ENCODE peak calls at places on chromosomes 12 and 14, in eight cellular contexts. One of them, this sample, is unnamed.

GRCh38 chr14:71142375-71143038 is 235.2 kb downstream of the PCNX1 start:
- DNase-seq in activated gamma-delta T cell treated with Interleukin-2 at 50 U/mL for 16 hours: no peak
- DNase-seq in Panc1: no peak
- DNase-seq in Right ventricle myocardium inferior: no peak
- DNase-seq in cardiac fibroblast: peak
- DNase-seq in NCI-H1694 treated with DMSO at 0.1 percent for 48 hours: no peak
- DNase-seq in GM20000: peak
- DNase-seq in activated T-cell treated with anti-CD3 and anti-CD28 coated beads, Interleukin-2, amount 50 U/mL, for 48 hours: peak
- DNase-seq in this sample: peak

GRCh38 chr12:108332791-108333382 is 6.2 kb downstream of the CMKLR1 start:
- DNase-seq in Panc1: no peak
- DNase-seq in activated gamma-delta T cell treated with Interleukin-2 at 50 U/mL for 16 hours: no peak
- DNase-seq in activated T-cell treated with anti-CD3 and anti-CD28 coated beads, Interleukin-2, amount 50 U/mL, for 48 hours: no peak
- DNase-seq in NCI-H1694 treated with DMSO at 0.1 percent for 48 hours: no peak
- DNase-seq in GM20000: no peak
- DNase-seq in cardiac fibroblast: no peak
- DNase-seq in Right ventricle myocardium inferior: peak
- DNase-seq in this sample: no peak

GRCh38 chr12:126547905-126548304 is 1482.7 kb downstream of the AACS start:
- DNase-seq in Right ventricle myocardium inferior: no peak
- DNase-seq in GM20000: no peak
- DNase-seq in activated T-cell treated with anti-CD3 and anti-CD28 coated beads, Interleukin-2, amount 50 U/mL, for 48 hours: no peak
- DNase-seq in Panc1: no peak
- DNase-seq in NCI-H1694 treated with DMSO at 0.1 percent for 48 hours: no peak
- DNase-seq in activated gamma-delta T cell treated with Interleukin-2 at 50 U/mL for 16 hours: no peak
- DNase-seq in cardiac fibroblast: no peak
- DNase-seq in this sample: no peak

GRCh38 chr12:53659011-53659551 is 16.8 kb downstream of the ATP5MC2 start:
- DNase-seq in NCI-H1694 treated with DMSO at 0.1 percent for 48 hours: no peak
- DNase-seq in Panc1: peak
- DNase-seq in GM20000: no peak
- DNase-seq in Right ventricle myocardium inferior: no peak
- DNase-seq in activated gamma-delta T cell treated with Interleukin-2 at 50 U/mL for 16 hours: no peak
- DNase-seq in cardiac fibroblast: peak
- DNase-seq in activated T-cell treated with anti-CD3 and anti-CD28 coated beads, Interleukin-2, amount 50 U/mL, for 48 hours: no peak
- DNase-seq in this sample: peak

GRCh38 chr14:23359167-23359626 is 5.8 kb downstream of the EFS start:
- DNase-seq in Right ventricle myocardium inferior: peak
- DNase-seq in Panc1: no peak
- DNase-seq in activated gamma-delta T cell treated with Interleukin-2 at 50 U/mL for 16 hours: no peak
- DNase-seq in NCI-H1694 treated with DMSO at 0.1 percent for 48 hours: no peak
- DNase-seq in cardiac fibroblast: no peak
- DNase-seq in GM20000: no peak
- DNase-seq in activated T-cell treated with anti-CD3 and anti-CD28 coated beads, Interleukin-2, amount 50 U/mL, for 48 hours: no peak
- DNase-seq in this sample: no peak

GRCh38 chr12:55955800-55956508 is 9.9 kb downstream of the PMEL start:
- DNase-seq in activated T-cell treated with anti-CD3 and anti-CD28 coated beads, Interleukin-2, amount 50 U/mL, for 48 hours: peak
- DNase-seq in GM20000: no peak
- DNase-seq in NCI-H1694 treated with DMSO at 0.1 percent for 48 hours: no peak
- DNase-seq in Panc1: no peak
- DNase-seq in activated gamma-delta T cell treated with Interleukin-2 at 50 U/mL for 16 hours: peak
- DNase-seq in cardiac fibroblast: peak
- DNase-seq in Right ventricle myocardium inferior: no peak
- DNase-seq in this sample: no peak

GRCh38 chr12:84601483-84601882 is 311.1 kb downstream of the SLC6A15 start:
- DNase-seq in Panc1: no peak
- DNase-seq in activated T-cell treated with anti-CD3 and anti-CD28 coated beads, Interleukin-2, amount 50 U/mL, for 48 hours: no peak
- DNase-seq in NCI-H1694 treated with DMSO at 0.1 percent for 48 hours: no peak
- DNase-seq in GM20000: no peak
- DNase-seq in Right ventricle myocardium inferior: no peak
- DNase-seq in cardiac fibroblast: no peak
- DNase-seq in activated gamma-delta T cell treated with Interleukin-2 at 50 U/mL for 16 hours: no peak
- DNase-seq in this sample: no peak

GRCh38 chr14:100891501-100892445 is 11.7 kb downstream of the RTL1 start:
- DNase-seq in Panc1: no peak
- DNase-seq in cardiac fibroblast: no peak
- DNase-seq in Right ventricle myocardium inferior: no peak
- DNase-seq in NCI-H1694 treated with DMSO at 0.1 percent for 48 hours: no peak
- DNase-seq in activated T-cell treated with anti-CD3 and anti-CD28 coated beads, Interleukin-2, amount 50 U/mL, for 48 hours: peak
- DNase-seq in GM20000: no peak
- DNase-seq in activated gamma-delta T cell treated with Interleukin-2 at 50 U/mL for 16 hours: no peak
- DNase-seq in this sample: no peak

GRCh38 chr12:51683763-51684357 is 92.8 kb downstream of the SCN8A start:
- DNase-seq in activated T-cell treated with anti-CD3 and anti-CD28 coated beads, Interleukin-2, amount 50 U/mL, for 48 hours: no peak
- DNase-seq in Panc1: no peak
- DNase-seq in activated gamma-delta T cell treated with Interleukin-2 at 50 U/mL for 16 hours: no peak
- DNase-seq in cardiac fibroblast: peak
- DNase-seq in NCI-H1694 treated with DMSO at 0.1 percent for 48 hours: no peak
- DNase-seq in GM20000: no peak
- DNase-seq in Right ventricle myocardium inferior: no peak
- DNase-seq in this sample: peak

GRCh38 chr12:111780166-111780565 is 13.4 kb downstream of the ALDH2 start:
- DNase-seq in Panc1: no peak
- DNase-seq in Right ventricle myocardium inferior: no peak
- DNase-seq in GM20000: no peak
- DNase-seq in NCI-H1694 treated with DMSO at 0.1 percent for 48 hours: no peak
- DNase-seq in activated T-cell treated with anti-CD3 and anti-CD28 coated beads, Interleukin-2, amount 50 U/mL, for 48 hours: no peak
- DNase-seq in cardiac fibroblast: no peak
- DNase-seq in activated gamma-delta T cell treated with Interleukin-2 at 50 U/mL for 16 hours: no peak
- DNase-seq in this sample: no peak

GRCh38 chr14:22487941-22488340 is 101.1 kb downstream of the DAD1 start:
- DNase-seq in cardiac fibroblast: no peak
- DNase-seq in activated gamma-delta T cell treated with Interleukin-2 at 50 U/mL for 16 hours: no peak
- DNase-seq in activated T-cell treated with anti-CD3 and anti-CD28 coated beads, Interleukin-2, amount 50 U/mL, for 48 hours: no peak
- DNase-seq in Panc1: no peak
- DNase-seq in GM20000: no peak
- DNase-seq in NCI-H1694 treated with DMSO at 0.1 percent for 48 hours: no peak
- DNase-seq in Right ventricle myocardium inferior: no peak
- DNase-seq in this sample: no peak

GRCh38 chr12:42281281-42281680 is 43.2 kb upstream of the YAF2 start:
- DNase-seq in Right ventricle myocardium inferior: no peak
- DNase-seq in GM20000: no peak
- DNase-seq in Panc1: no peak
- DNase-seq in activated T-cell treated with anti-CD3 and anti-CD28 coated beads, Interleukin-2, amount 50 U/mL, for 48 hours: no peak
- DNase-seq in activated gamma-delta T cell treated with Interleukin-2 at 50 U/mL for 16 hours: no peak
- DNase-seq in NCI-H1694 treated with DMSO at 0.1 percent for 48 hours: no peak
- DNase-seq in cardiac fibroblast: no peak
- DNase-seq in this sample: no peak

GRCh38 chr12:53234236-53234635 is 2.2 kb upstream of the RARG start:
- DNase-seq in NCI-H1694 treated with DMSO at 0.1 percent for 48 hours: peak
- DNase-seq in Right ventricle myocardium inferior: no peak
- DNase-seq in activated gamma-delta T cell treated with Interleukin-2 at 50 U/mL for 16 hours: no peak
- DNase-seq in cardiac fibroblast: no peak
- DNase-seq in GM20000: no peak
- DNase-seq in activated T-cell treated with anti-CD3 and anti-CD28 coated beads, Interleukin-2, amount 50 U/mL, for 48 hours: no peak
- DNase-seq in Panc1: no peak
- DNase-seq in this sample: no peak

GRCh38 chr14:103630364-103631108 is 1.5 kb downstream of the KLC1 start:
- DNase-seq in GM20000: no peak
- DNase-seq in Panc1: no peak
- DNase-seq in Right ventricle myocardium inferior: no peak
- DNase-seq in activated T-cell treated with anti-CD3 and anti-CD28 coated beads, Interleukin-2, amount 50 U/mL, for 48 hours: no peak
- DNase-seq in cardiac fibroblast: peak
- DNase-seq in NCI-H1694 treated with DMSO at 0.1 percent for 48 hours: no peak
- DNase-seq in activated gamma-delta T cell treated with Interleukin-2 at 50 U/mL for 16 hours: no peak
- DNase-seq in this sample: no peak

GRCh38 chr12:85310456-85311076 is 30.5 kb downstream of the ALX1 start:
- DNase-seq in activated T-cell treated with anti-CD3 and anti-CD28 coated beads, Interleukin-2, amount 50 U/mL, for 48 hours: no peak
- DNase-seq in activated gamma-delta T cell treated with Interleukin-2 at 50 U/mL for 16 hours: no peak
- DNase-seq in NCI-H1694 treated with DMSO at 0.1 percent for 48 hours: no peak
- DNase-seq in Right ventricle myocardium inferior: no peak
- DNase-seq in GM20000: no peak
- DNase-seq in Panc1: no peak
- DNase-seq in cardiac fibroblast: peak
- DNase-seq in this sample: no peak

GRCh38 chr14:99971087-99971928 is 93.9 kb upstream of the EVL start:
- DNase-seq in GM20000: peak
- DNase-seq in Panc1: no peak
- DNase-seq in activated T-cell treated with anti-CD3 and anti-CD28 coated beads, Interleukin-2, amount 50 U/mL, for 48 hours: peak
- DNase-seq in activated gamma-delta T cell treated with Interleukin-2 at 50 U/mL for 16 hours: peak
- DNase-seq in NCI-H1694 treated with DMSO at 0.1 percent for 48 hours: peak
- DNase-seq in cardiac fibroblast: peak
- DNase-seq in Right ventricle myocardium inferior: peak
- DNase-seq in this sample: peak

GRCh38 chr14:31270196-31270772 is 62.7 kb upstream of the HECTD1 start:
- DNase-seq in activated T-cell treated with anti-CD3 and anti-CD28 coated beads, Interleukin-2, amount 50 U/mL, for 48 hours: peak
- DNase-seq in GM20000: no peak
- DNase-seq in Right ventricle myocardium inferior: no peak
- DNase-seq in Panc1: no peak
- DNase-seq in activated gamma-delta T cell treated with Interleukin-2 at 50 U/mL for 16 hours: no peak
- DNase-seq in cardiac fibroblast: no peak
- DNase-seq in NCI-H1694 treated with DMSO at 0.1 percent for 48 hours: no peak
- DNase-seq in this sample: no peak

GRCh38 chr14:72652179-72652578 is 241.7 kb downstream of the DPF3 start:
- DNase-seq in Panc1: no peak
- DNase-seq in GM20000: no peak
- DNase-seq in activated gamma-delta T cell treated with Interleukin-2 at 50 U/mL for 16 hours: no peak
- DNase-seq in activated T-cell treated with anti-CD3 and anti-CD28 coated beads, Interleukin-2, amount 50 U/mL, for 48 hours: no peak
- DNase-seq in Right ventricle myocardium inferior: no peak
- DNase-seq in NCI-H1694 treated with DMSO at 0.1 percent for 48 hours: no peak
- DNase-seq in cardiac fibroblast: no peak
- DNase-seq in this sample: no peak

GRCh38 chr12:10618338-10618987 is 5.1 kb upstream of the MAGOHB start:
- DNase-seq in NCI-H1694 treated with DMSO at 0.1 percent for 48 hours: no peak
- DNase-seq in activated T-cell treated with anti-CD3 and anti-CD28 coated beads, Interleukin-2, amount 50 U/mL, for 48 hours: no peak
- DNase-seq in Panc1: peak
- DNase-seq in GM20000: no peak
- DNase-seq in cardiac fibroblast: peak
- DNase-seq in Right ventricle myocardium inferior: no peak
- DNase-seq in activated gamma-delta T cell treated with Interleukin-2 at 50 U/mL for 16 hours: no peak
- DNase-seq in this sample: peak

GRCh38 chr12:80068173-80068572 is 31.2 kb upstream of the OTOGL start:
- DNase-seq in GM20000: no peak
- DNase-seq in activated gamma-delta T cell treated with Interleukin-2 at 50 U/mL for 16 hours: no peak
- DNase-seq in Panc1: no peak
- DNase-seq in Right ventricle myocardium inferior: no peak
- DNase-seq in activated T-cell treated with anti-CD3 and anti-CD28 coated beads, Interleukin-2, amount 50 U/mL, for 48 hours: no peak
- DNase-seq in cardiac fibroblast: no peak
- DNase-seq in NCI-H1694 treated with DMSO at 0.1 percent for 48 hours: no peak
- DNase-seq in this sample: no peak

GRCh38 chr14:104486222-104486743 is 93.3 kb upstream of the C14orf180 start:
- DNase-seq in activated gamma-delta T cell treated with Interleukin-2 at 50 U/mL for 16 hours: no peak
- DNase-seq in cardiac fibroblast: no peak
- DNase-seq in GM20000: no peak
- DNase-seq in NCI-H1694 treated with DMSO at 0.1 percent for 48 hours: no peak
- DNase-seq in Panc1: no peak
- DNase-seq in Right ventricle myocardium inferior: no peak
- DNase-seq in activated T-cell treated with anti-CD3 and anti-CD28 coated beads, Interleukin-2, amount 50 U/mL, for 48 hours: no peak
- DNase-seq in this sample: no peak

GRCh38 chr12:68934392-68934791 is 1.4 kb upstream of the CPM start:
- DNase-seq in GM20000: no peak
- DNase-seq in cardiac fibroblast: no peak
- DNase-seq in activated gamma-delta T cell treated with Interleukin-2 at 50 U/mL for 16 hours: no peak
- DNase-seq in Right ventricle myocardium inferior: no peak
- DNase-seq in NCI-H1694 treated with DMSO at 0.1 percent for 48 hours: no peak
- DNase-seq in activated T-cell treated with anti-CD3 and anti-CD28 coated beads, Interleukin-2, amount 50 U/mL, for 48 hours: no peak
- DNase-seq in Panc1: no peak
- DNase-seq in this sample: no peak

GRCh38 chr12:43113153-43113552 is 438.9 kb downstream of the ADAMTS20 start:
- DNase-seq in Panc1: no peak
- DNase-seq in GM20000: no peak
- DNase-seq in cardiac fibroblast: peak
- DNase-seq in activated T-cell treated with anti-CD3 and anti-CD28 coated beads, Interleukin-2, amount 50 U/mL, for 48 hours: no peak
- DNase-seq in NCI-H1694 treated with DMSO at 0.1 percent for 48 hours: no peak
- DNase-seq in activated gamma-delta T cell treated with Interleukin-2 at 50 U/mL for 16 hours: no peak
- DNase-seq in Right ventricle myocardium inferior: no peak
- DNase-seq in this sample: peak

GRCh38 chr12:98188649-98189048 is 326.7 kb upstream of the TMPO start:
- DNase-seq in Panc1: no peak
- DNase-seq in cardiac fibroblast: peak
- DNase-seq in NCI-H1694 treated with DMSO at 0.1 percent for 48 hours: no peak
- DNase-seq in activated T-cell treated with anti-CD3 and anti-CD28 coated beads, Interleukin-2, amount 50 U/mL, for 48 hours: no peak
- DNase-seq in activated gamma-delta T cell treated with Interleukin-2 at 50 U/mL for 16 hours: no peak
- DNase-seq in Right ventricle myocardium inferior: no peak
- DNase-seq in GM20000: no peak
- DNase-seq in this sample: no peak